ENCODE peak calls at places on chromosomes 12 and 14, in seven cellular contexts. J is lower lobe of right lung, C is transverse colon, E is HFFc6, F is RWPE2, K is GM12865, D is GM13976. B is an unnamed sample.

GRCh38 chr12:93944196-93944595 is 204.2 kb upstream of the PLXNC1 start:
- DNase-seq in J (no peak), C (no peak), E (peak), F (no peak), K (no peak), D (no peak), B (no peak)

GRCh38 chr12:685388-685787 is 22.1 kb upstream of the NINJ2 start:
- DNase-seq in J (no peak), C (peak), E (no peak), F (no peak), K (peak), D (peak), B (no peak)

GRCh38 chr12:131783915-131784541 is 44.2 kb upstream of the MMP17 start:
- DNase-seq in J (no peak), C (no peak), E (peak), F (no peak), K (peak), D (peak), B (peak)

GRCh38 chr12:50283924-50284236 is 560 bp upstream of the LIMA1 start:
- DNase-seq in J (no peak), C (no peak), E (no peak), F (no peak), K (peak), D (peak), B (no peak)

GRCh38 chr14:89625208-89625987 is 208.4 kb upstream of the FOXN3 start:
- DNase-seq in J (no peak), C (no peak), E (no peak), F (no peak), K (no peak), D (no peak), B (no peak)

GRCh38 chr12:22700126-22700525 is 75.2 kb downstream of the ETNK1 start:
- DNase-seq in J (no peak), C (no peak), E (no peak), F (no peak), K (no peak), D (no peak), B (no peak)

GRCh38 chr12:57850924-57851323 is 4.4 kb upstream of the CTDSP2 start:
- DNase-seq in J (no peak), C (no peak), E (no peak), F (no peak), K (peak), D (peak), B (no peak)

GRCh38 chr14:85960781-85961180 is 430.8 kb downstream of the FLRT2 start:
- DNase-seq in J (no peak), C (no peak), E (no peak), F (no peak), K (no peak), D (no peak), B (no peak)

GRCh38 chr14:33254342-33254741 is 315.7 kb downstream of the NPAS3 start:
- DNase-seq in J (no peak), C (no peak), E (no peak), F (no peak), K (no peak), D (no peak), B (no peak)

GRCh38 chr14:51283402-51283825 is 43.4 kb downstream of the TMX1 start:
- DNase-seq in J (no peak), C (no peak), E (peak), F (no peak), K (peak), D (peak), B (peak)

GRCh38 chr14:35808076-35808657 is 928 bp downstream of the RALGAPA1 start:
- DNase-seq in J (no peak), C (peak), E (no peak), F (no peak), K (peak), D (peak), B (peak)

GRCh38 chr12:105523164-105524057 is 192.9 kb downstream of the C12orf75 start:
- DNase-seq in J (peak), C (peak), E (peak), F (no peak), K (no peak), D (no peak), B (no peak)

GRCh38 chr12:1935242-1935641 is 16.8 kb upstream of the CACNA2D4 start:
- DNase-seq in J (no peak), C (no peak), E (no peak), F (no peak), K (no peak), D (no peak), B (no peak)

GRCh38 chr12:45730116-45730841 is 773 bp downstream of the ARID2 start:
- DNase-seq in J (peak), C (peak), E (peak), F (peak), K (peak), D (peak), B (peak)

GRCh38 chr14:73276836-73277235 is 39.5 kb downstream of the PAPLN start:
- DNase-seq in J (no peak), C (no peak), E (no peak), F (no peak), K (no peak), D (no peak), B (no peak)

GRCh38 chr12:40105265-40105514 is 691 bp downstream of the SLC2A13 start:
- DNase-seq in J (peak), C (no peak), E (no peak), F (no peak), K (no peak), D (no peak), B (no peak)

GRCh38 chr12:124761056-124761455 is 102.6 kb downstream of the SCARB1 start:
- DNase-seq in J (no peak), C (no peak), E (no peak), F (no peak), K (no peak), D (no peak), B (no peak)

GRCh38 chr12:12461281-12461922 is 101.3 kb downstream of the DUSP16 start:
- DNase-seq in J (no peak), C (no peak), E (no peak), F (no peak), K (no peak), D (no peak), B (no peak)

GRCh38 chr12:121443193-121443829 is 43.4 kb downstream of the RNF34 start:
- DNase-seq in J (peak), C (peak), E (peak), F (peak), K (peak), D (peak), B (peak)

GRCh38 chr14:31127690-31128089 is 79.9 kb downstream of the HECTD1 start:
- DNase-seq in J (no peak), C (no peak), E (no peak), F (no peak), K (peak), D (peak), B (no peak)

GRCh38 chr14:75317148-75317547 is 38.5 kb downstream of the FOS start:
- DNase-seq in J (no peak), C (no peak), E (no peak), F (peak), K (no peak), D (no peak), B (no peak)

GRCh38 chr14:55430024-55430690 is 10.3 kb downstream of the TBPL2 start:
- DNase-seq in J (no peak), C (peak), E (peak), F (peak), K (peak), D (peak), B (peak)

GRCh38 chr12:55708695-55709233 is 1.1 kb upstream of the ITGA7 start:
- DNase-seq in J (no peak), C (no peak), E (no peak), F (no peak), K (no peak), D (no peak), B (no peak)

GRCh38 chr12:51836012-51836832 is 12.3 kb downstream of the FIGNL2 start:
- DNase-seq in J (no peak), C (no peak), E (no peak), F (no peak), K (no peak), D (no peak), B (peak)

GRCh38 chr12:78641837-78642423 is 222.6 kb upstream of the SYT1 start:
- DNase-seq in J (no peak), C (no peak), E (peak), F (no peak), K (no peak), D (no peak), B (peak)

GRCh38 chr14:31445703-31446102 is 11.6 kb downstream of the DTD2 start:
- DNase-seq in J (no peak), C (no peak), E (no peak), F (no peak), K (no peak), D (no peak), B (no peak)

GRCh38 chr12:123808167-123808566 is 46.1 kb downstream of the DNAH10 start:
- DNase-seq in J (no peak), C (no peak), E (no peak), F (no peak), K (peak), D (no peak), B (peak)

GRCh38 chr14:69284170-69284569 is 24.2 kb downstream of the GALNT16 start:
- DNase-seq in J (no peak), C (no peak), E (no peak), F (peak), K (no peak), D (peak), B (no peak)

GRCh38 chr14:97264516-97265230 is 467.5 kb downstream of the VRK1 start:
- DNase-seq in J (no peak), C (no peak), E (no peak), F (no peak), K (no peak), D (no peak), B (no peak)

GRCh38 chr12:10721654-10722501 is 1.2 kb downstream of the YBX3 start:
- DNase-seq in J (peak), C (peak), E (peak), F (peak), K (peak), D (peak), B (peak)

DNA sequence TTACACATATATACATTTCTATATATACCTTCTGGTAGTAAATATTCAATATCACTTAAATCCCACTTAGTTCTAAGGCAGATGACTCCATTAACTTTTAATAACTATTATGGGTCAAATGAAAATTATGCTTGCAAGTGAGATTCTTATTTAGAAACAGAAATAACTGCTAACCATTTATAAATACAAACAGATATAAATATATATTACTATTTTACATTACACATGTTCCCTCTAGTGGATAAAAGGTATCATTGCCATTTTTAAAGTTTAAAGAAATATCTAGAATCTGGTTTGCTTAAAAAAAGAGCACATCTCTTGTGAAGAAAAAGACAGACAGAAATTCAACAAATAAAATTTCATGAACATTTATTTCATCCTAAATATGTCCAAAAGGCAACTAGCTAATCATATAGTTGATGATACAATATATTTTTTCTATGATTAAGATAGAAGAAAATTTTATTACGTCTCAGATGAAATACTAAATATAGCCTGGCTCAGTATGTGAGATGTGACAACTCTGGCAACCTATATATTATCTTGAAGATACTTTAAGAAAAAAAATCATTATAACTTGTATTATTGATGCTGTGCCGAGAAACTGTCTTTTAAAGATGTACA is 11.7 kb upstream of the RAD51AP1 start:
- DNase-seq in J (no peak), C (no peak), E (peak), F (no peak), K (no peak), D (peak), B (peak)
- TF ChIP-seq CTCF in J (peak), C (peak), E (peak), F (peak), K (peak), D (no peak), B (peak)

GRCh38 chr12:30846776-30847175 is 79.8 kb upstream of the TSPAN11 start:
- DNase-seq in J (no peak), C (no peak), E (no peak), F (no peak), K (no peak), D (no peak), B (no peak)

GRCh38 chr12:30843211-30843610 is 83.3 kb upstream of the TSPAN11 start:
- DNase-seq in J (no peak), C (no peak), E (no peak), F (no peak), K (no peak), D (no peak), B (no peak)

GRCh38 chr12:30850684-30851083 is 75.9 kb upstream of the TSPAN11 start:
- DNase-seq in J (no peak), C (no peak), E (no peak), F (no peak), K (no peak), D (no peak), B (no peak)

DNA sequence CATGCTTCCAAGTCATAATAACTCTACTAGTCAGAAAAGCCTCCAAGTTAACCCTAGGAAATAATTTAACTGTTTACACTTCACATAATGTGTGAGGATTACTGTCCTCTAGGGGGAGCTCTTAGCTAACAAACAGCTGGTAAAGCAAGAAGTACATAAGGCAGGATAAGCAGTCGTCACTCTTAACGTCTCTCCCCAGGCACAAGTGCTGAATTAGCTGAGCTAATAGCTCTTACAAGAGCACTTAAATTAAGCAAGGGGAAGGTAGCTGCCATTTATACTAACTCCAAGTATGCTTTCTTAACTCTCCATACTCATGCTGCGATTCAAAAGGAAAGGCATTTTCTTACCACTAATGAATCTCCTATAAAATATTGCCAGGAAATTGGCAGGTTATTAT is 79.3 kb upstream of the TSPAN11 start:
- DNase-seq in J (no peak), C (no peak), E (peak), F (no peak), K (peak), D (no peak), B (peak)
- TF ChIP-seq CTCF in J (peak), C (peak), E (peak), F (peak), K (peak), D (peak), B (peak)

DNA sequence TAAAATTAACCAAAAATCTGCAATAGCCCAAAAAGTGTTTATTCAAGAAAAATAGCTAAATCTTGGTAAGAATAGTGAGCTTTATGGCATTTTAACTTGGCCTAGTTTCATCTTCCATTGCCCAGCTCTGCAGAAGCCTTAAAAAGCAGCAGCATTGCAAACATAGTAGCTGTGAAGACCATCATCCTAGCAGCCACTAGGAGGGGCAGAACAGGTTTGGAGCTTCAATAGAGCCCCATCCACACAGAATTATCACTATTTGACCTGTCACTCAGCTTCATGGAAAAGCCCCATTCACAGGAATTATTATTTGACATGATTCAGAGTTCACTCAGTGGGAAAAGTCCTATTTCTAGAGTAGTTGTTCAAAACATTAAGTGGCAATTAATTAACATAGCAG is 7.3 kb downstream of the CLEC14A start:
- DNase-seq in J (no peak), C (no peak), E (no peak), F (no peak), K (no peak), D (no peak), B (peak)
- TF ChIP-seq CTCF in J (peak), C (no peak), E (peak), F (peak), K (no peak), D (no peak), B (no peak)

DNA sequence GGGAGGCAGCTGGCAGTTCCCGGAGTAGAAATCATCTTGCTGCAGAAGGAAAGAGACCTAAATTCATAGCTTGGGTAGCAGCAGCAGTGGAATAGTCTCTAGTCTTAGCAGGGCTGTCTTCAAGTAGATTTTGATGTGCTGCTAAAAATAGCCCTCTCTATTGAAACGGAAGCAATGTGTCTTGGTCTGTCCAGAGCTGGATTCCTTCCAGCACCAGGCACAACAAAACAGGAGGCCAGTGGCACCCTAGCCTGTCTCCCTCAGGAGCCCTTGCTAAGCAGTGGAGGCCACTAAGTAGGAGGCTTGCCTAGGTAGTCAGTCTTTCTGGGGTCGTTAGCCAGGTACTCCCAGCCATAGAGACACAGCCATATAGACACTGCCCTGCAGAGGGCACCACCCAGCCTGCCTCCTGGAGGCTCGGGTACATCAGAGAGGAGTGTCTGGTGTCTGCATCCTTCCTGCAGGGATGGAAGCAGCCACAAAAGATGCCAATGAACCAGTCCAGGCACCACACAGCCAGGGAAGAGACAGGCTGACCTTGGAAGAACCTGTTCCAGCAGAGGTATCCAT is 97.5 kb downstream of the CRACR2A start:
- DNase-seq in J (no peak), C (no peak), E (no peak), F (no peak), K (peak), D (peak), B (peak)
- TF ChIP-seq CTCF in J (no peak), C (peak), E (peak), F (peak), K (peak), D (peak), B (no peak)

GRCh38 chr14:26004342-26004741 is 593.5 kb downstream of the NOVA1 start:
- DNase-seq in J (no peak), C (no peak), E (no peak), F (no peak), K (no peak), D (no peak), B (no peak)

DNA sequence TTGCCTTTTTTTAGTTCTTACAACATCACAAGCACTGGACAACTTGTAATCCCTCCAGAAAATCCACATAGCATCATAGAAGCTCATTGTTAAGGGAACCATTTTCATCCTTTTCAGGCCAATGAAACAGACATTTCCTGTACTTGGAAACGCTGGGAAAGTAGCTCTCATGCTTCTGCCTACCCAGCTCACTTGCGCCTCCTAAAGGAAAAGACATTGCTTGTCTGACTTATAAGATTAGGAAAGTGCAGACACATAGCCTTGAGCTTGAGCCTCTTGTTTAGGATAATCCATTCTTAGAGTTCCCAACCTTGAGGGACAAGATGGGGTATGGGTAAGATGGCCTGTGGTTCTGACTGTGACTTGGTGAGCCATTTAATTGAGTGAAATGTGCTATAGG is 589.5 kb downstream of the NOVA1 start:
- DNase-seq in J (no peak), C (no peak), E (no peak), F (no peak), K (no peak), D (no peak), B (no peak)
- TF ChIP-seq CTCF in J (no peak), C (no peak), E (no peak), F (peak), K (no peak), D (no peak), B (no peak)

GRCh38 chr14:53539489-53540126 is 386.5 kb upstream of the DDHD1 start:
- DNase-seq in J (peak), C (peak), E (peak), F (no peak), K (peak), D (peak), B (peak)

GRCh38 chr14:53536446-53536845 is 383.3 kb upstream of the DDHD1 start:
- DNase-seq in J (no peak), C (no peak), E (no peak), F (no peak), K (no peak), D (no peak), B (no peak)

GRCh38 chr14:53534841-53535240 is 381.7 kb upstream of the DDHD1 start:
- DNase-seq in J (no peak), C (no peak), E (no peak), F (no peak), K (no peak), D (no peak), B (no peak)

GRCh38 chr14:53537421-53538315 is 384.5 kb upstream of the DDHD1 start:
- DNase-seq in J (no peak), C (peak), E (no peak), F (no peak), K (no peak), D (no peak), B (no peak)

GRCh38 chr14:53538316-53538851 is 385.3 kb upstream of the DDHD1 start:
- DNase-seq in J (no peak), C (no peak), E (no peak), F (no peak), K (no peak), D (no peak), B (no peak)
- TF ChIP-seq CTCF in J (no peak), C (peak), E (no peak), F (no peak), K (no peak), D (no peak), B (no peak)

GRCh38 chr14:105315211-105315721 is 718 bp downstream of the PACS2 start:
- DNase-seq in J (peak), C (peak), E (no peak), F (peak), K (peak), D (no peak), B (peak)
- TF ChIP-seq CTCF in J (no peak), C (no peak), E (no peak), F (no peak), K (no peak), D (no peak), B (no peak)